ENCODE peak calls at places on chromosome 20, in four cellular contexts. N is SHP77, K is GM04503, U is Right ventricle myocardium inferior. E is an unnamed sample.

GRCh38 chr20:33387177-33387576 is 14.1 kb downstream of the CDK5RAP1 start:
- DNase-seq in U (peak), N (no peak), K (no peak), E (no peak)

GRCh38 chr20:31945319-31945718 is 6.5 kb downstream of the PDRG1 start:
- DNase-seq in K (no peak), N (no peak), U (no peak), E (no peak)

GRCh38 chr20:57671662-57672061 is 38.2 kb downstream of the PMEPA1 start:
- DNase-seq in U (no peak), N (peak), K (no peak), E (no peak)

GRCh38 chr20:21615617-21616080 is 89.8 kb upstream of the PAX1 start:
- DNase-seq in K (no peak), N (peak), U (no peak), E (peak)

GRCh38 chr20:9736373-9736772 is 102.5 kb downstream of the PAK5 start:
- DNase-seq in N (no peak), K (no peak), U (no peak), E (no peak)

GRCh38 chr20:11755071-11755881 is 162.4 kb upstream of the BTBD3 start:
- DNase-seq in K (peak), N (no peak), U (no peak), E (no peak)

GRCh38 chr20:25126630-25127029 is 44.7 kb upstream of the VSX1 start:
- DNase-seq in K (no peak), U (no peak), N (no peak), E (no peak)

GRCh38 chr20:1377984-1378742 is 14.7 kb downstream of the FKBP1A start:
- DNase-seq in U (no peak), N (no peak), K (no peak), E (no peak)

GRCh38 chr20:1326031-1326930 is 2.7 kb downstream of the SDCBP2 start:
- DNase-seq in K (no peak), N (no peak), U (no peak), E (no peak)

GRCh38 chr20:38127011-38127621 is 38.0 kb downstream of the TGM2 start:
- DNase-seq in K (peak), N (peak), U (no peak), E (no peak)

GRCh38 chr20:1334761-1335160 is 5.8 kb upstream of the SDCBP2 start:
- DNase-seq in N (no peak), U (no peak), K (no peak), E (no peak)

GRCh38 chr20:15491564-15491963 is 1081.7 kb downstream of the KIF16B start:
- DNase-seq in U (no peak), K (no peak), N (no peak), E (no peak)

GRCh38 chr20:58078741-58079522 is 149.5 kb downstream of the ANKRD60 start:
- DNase-seq in N (no peak), K (peak), U (no peak), E (no peak)

GRCh38 chr20:2005359-2005758 is 11.5 kb upstream of the PDYN start:
- DNase-seq in N (no peak), U (no peak), K (no peak), E (no peak)

GRCh38 chr20:5495026-5495425 is 178.3 kb upstream of the PROKR2 start:
- DNase-seq in K (no peak), U (no peak), N (no peak), E (no peak)

GRCh38 chr20:29740951-29741593 is 1516.4 kb upstream of the DEFB115 start:
- DNase-seq in K (no peak), U (no peak), N (no peak), E (peak)